ENCODE peak calls at places on chromosome 16, in eight cellular contexts. O, E, C, M, Y, V, S and G are unnamed samples.

GRCh38 chr16:11586375-11586855 is 304 bp downstream of the LITAF start:
- DNase-seq in O (peak; percentile 44), E (no peak), C (no peak), M (no peak), Y (no peak), V (no peak), S (no peak), G (no peak)

GRCh38 chr16:50166511-50167500 is 13.7 kb downstream of the TENT4B start:
- DNase-seq in O (no peak), E (no peak), C (no peak), M (no peak), Y (no peak), V (no peak), S (no peak), G (no peak)

GRCh38 chr16:8818499-8819270 is 21.0 kb downstream of the PMM2 start:
- DNase-seq in O (no peak), E (no peak), C (no peak), M (no peak), Y (no peak), V (no peak), S (no peak), G (no peak)

GRCh38 chr16:86302710-86303109 is 207.6 kb upstream of the FOXF1 start:
- DNase-seq in O (no peak), E (no peak), C (no peak), M (no peak), Y (no peak), V (no peak), S (no peak), G (no peak)

GRCh38 chr16:1108299-1109252 is 12.5 kb upstream of the C1QTNF8 start:
- DNase-seq in O (no peak), E (no peak), C (peak; percentile 1), M (no peak), Y (no peak), V (peak; percentile 20), S (peak; percentile 45), G (no peak)

GRCh38 chr16:87927195-87927562 is 9.2 kb downstream of the CA5A start:
- DNase-seq in O (no peak), E (no peak), C (no peak), M (no peak), Y (no peak), V (no peak), S (no peak), G (peak; percentile 54)

GRCh38 chr16:28548306-28548802 is 5.4 kb upstream of the SGF29 start:
- DNase-seq in O (no peak), E (no peak), C (no peak), M (no peak), Y (no peak), V (no peak), S (no peak), G (no peak)

GRCh38 chr16:85718682-85719081 is 29.9 kb upstream of the GINS2 start:
- DNase-seq in O (peak; percentile 38), E (no peak), C (no peak), M (no peak), Y (no peak), V (peak; percentile 7), S (peak; percentile 64), G (peak; percentile 78)

GRCh38 chr16:66003196-66003595 is 363.3 kb upstream of the CDH5 start:
- DNase-seq in O (no peak), E (no peak), C (no peak), M (no peak), Y (no peak), V (no peak), S (peak; percentile 19), G (no peak)

GRCh38 chr16:50531901-50532300 is 16.3 kb upstream of the NKD1 start:
- DNase-seq in O (no peak), E (no peak), C (no peak), M (no peak), Y (no peak), V (no peak), S (no peak), G (no peak)

GRCh38 chr16:11582157-11582814 is 4.4 kb downstream of the LITAF start:
- DNase-seq in O (no peak), E (no peak), C (no peak), M (no peak), Y (no peak), V (no peak), S (no peak), G (no peak)

GRCh38 chr16:82050909-82051357 is 15.9 kb downstream of the HSD17B2 start:
- DNase-seq in O (no peak), E (no peak), C (no peak), M (no peak), Y (no peak), V (no peak), S (no peak), G (no peak)

GRCh38 chr16:57950382-57950781 is 20.5 kb downstream of the CNGB1 start:
- DNase-seq in O (no peak), E (no peak), C (no peak), M (no peak), Y (no peak), V (no peak), S (no peak), G (no peak)

GRCh38 chr16:78353610-78354009 is 254.2 kb downstream of the WWOX start:
- DNase-seq in O (no peak), E (no peak), C (no peak), M (no peak), Y (no peak), V (no peak), S (no peak), G (no peak)

GRCh38 chr16:52912565-52913173 is 140.0 kb downstream of the CHD9NB start:
- DNase-seq in O (no peak), E (peak; percentile 10), C (peak; percentile 51), M (peak; percentile 4), Y (peak; percentile 45), V (peak; percentile 69), S (peak; percentile 64), G (peak; percentile 34)

GRCh38 chr16:5065813-5066212 is at the start of gene C16orf89:
- DNase-seq in O (no peak), E (peak; percentile 53), C (no peak), M (no peak), Y (no peak), V (no peak), S (no peak), G (no peak)

GRCh38 chr16:67605641-67606040 is 39.3 kb upstream of the CARMIL2 start:
- DNase-seq in O (no peak), E (no peak), C (no peak), M (no peak), Y (no peak), V (no peak), S (no peak), G (no peak)

GRCh38 chr16:74455213-74455612 is 33.9 kb upstream of the CLEC18B start:
- DNase-seq in O (no peak), E (no peak), C (peak; percentile 86), M (no peak), Y (no peak), V (peak; percentile 51), S (no peak), G (no peak)